ENCODE peak calls at places on chromosomes 7 and 10, in five cellular contexts. G is uterus; K is astrocyte of the spinal cord; V is dermis blood vessel endothelial cell; E is activated effector memory CD4-positive, alpha-beta T cell treated with anti-CD3 and anti-CD28 coated beads, Interleukin-2, amount 50 U/mL, for 16 hours. I is an unnamed sample.

GRCh38 chr10:78761241-78761825 is 307.4 kb upstream of the ZMIZ1 start:
- DNase-seq in G (no peak), K (no peak), V (no peak), E (no peak), I (no peak)

GRCh38 chr10:118595064-118595420 is 406 bp downstream of the PRLHR start:
- DNase-seq in G (no peak), K (no peak), V (no peak), E (no peak), I (no peak)

GRCh38 chr7:37352974-37353948 is 95.4 kb downstream of the ELMO1 start:
- DNase-seq in G (no peak), K (no peak), V (peak), E (peak), I (peak)

GRCh38 chr7:157750291-157750690 is 413.5 kb downstream of the DNAJB6 start:
- DNase-seq in G (no peak), K (no peak), V (no peak), E (no peak), I (no peak)

GRCh38 chr7:148044173-148044572 is 546.4 kb upstream of the C7orf33 start:
- DNase-seq in G (no peak), K (no peak), V (no peak), E (no peak), I (no peak)

GRCh38 chr7:36084485-36085091 is 68.5 kb upstream of the EEPD1 start:
- DNase-seq in G (no peak), K (peak), V (peak), E (no peak), I (no peak)

GRCh38 chr7:151014950-151015349 is 9.3 kb downstream of the ATG9B start:
- DNase-seq in G (no peak), K (no peak), V (no peak), E (no peak), I (no peak)

GRCh38 chr10:122341141-122341810 is 33.2 kb upstream of the PLEKHA1 start:
- DNase-seq in G (peak), K (no peak), V (no peak), E (no peak), I (no peak)

GRCh38 chr10:6181249-6181648 is 21.5 kb upstream of the PFKFB3 start:
- DNase-seq in G (no peak), K (no peak), V (no peak), E (no peak), I (no peak)

GRCh38 chr10:124079864-124080263 is 13.5 kb downstream of the CHST15 start:
- DNase-seq in G (no peak), K (no peak), V (no peak), E (no peak), I (no peak)

GRCh38 chr10:86758231-86759072 is 2.0 kb downstream of the BMPR1A start:
- DNase-seq in G (no peak), K (peak), V (no peak), E (no peak), I (no peak)

GRCh38 chr7:7857143-7857583 is 111.4 kb upstream of the GLCCI1 start:
- DNase-seq in G (no peak), K (no peak), V (peak), E (no peak), I (no peak)

I was measured in erythroblast.